ENCODE peak calls at places on chromosomes 7 and 10, in five cellular contexts. J is H1, Y is K562, F is HepG2, T is GM12878. L is an unnamed sample.

GRCh38 chr7:134741901-134742635 is 37.4 kb upstream of the CALD1 start:
- DNase-seq in J (peak), Y (no peak), F (no peak), T (no peak), L (no peak)

GRCh38 chr7:152177696-152178404 is 152.4 kb downstream of the GALNT11 start:
- DNase-seq in J (no peak), Y (no peak), F (no peak), T (no peak), L (no peak)

GRCh38 chr10:31322647-31323046 is 3.6 kb downstream of the ZEB1 start:
- DNase-seq in J (no peak), Y (no peak), F (no peak), T (no peak), L (peak)

GRCh38 chr7:132116369-132116768 is 459.9 kb downstream of the PLXNA4 start:
- DNase-seq in J (no peak), Y (no peak), F (no peak), T (no peak), L (no peak)

GRCh38 chr10:62614389-62615157 is 189.9 kb upstream of the ADO start:
- DNase-seq in J (no peak), Y (no peak), F (no peak), T (peak), L (no peak)

GRCh38 chr10:48523212-48523819 is 81.6 kb downstream of the ARHGAP22 start:
- DNase-seq in J (no peak), Y (peak), F (no peak), T (no peak), L (peak)

GRCh38 chr7:130940326-130940725 is 206.3 kb upstream of the KLF14 start:
- DNase-seq in J (no peak), Y (no peak), F (no peak), T (no peak), L (no peak)

GRCh38 chr7:108132551-108133265 is 2.5 kb upstream of the LAMB4 start:
- DNase-seq in J (no peak), Y (no peak), F (no peak), T (no peak), L (no peak)

DNA sequence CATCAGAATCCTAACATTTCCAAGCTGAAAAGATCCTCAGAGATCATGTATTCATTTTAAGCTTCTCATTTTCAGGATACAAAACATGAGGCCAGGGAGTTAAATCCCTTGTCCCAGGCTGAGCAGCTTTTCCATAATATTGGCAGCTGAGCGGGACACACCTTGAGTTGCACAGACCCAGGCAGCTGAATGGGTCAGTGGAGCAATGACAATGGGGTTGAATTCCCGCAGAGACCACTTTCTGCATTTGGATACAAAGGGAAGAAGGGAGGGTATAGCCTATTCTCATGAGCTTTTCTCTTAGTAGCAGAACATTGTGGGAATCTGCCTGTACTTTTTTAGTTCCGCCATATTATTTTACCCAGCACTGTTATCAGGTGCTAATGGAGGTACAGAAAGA is 49.5 kb downstream of the PRR15 start:
- DNase-seq in J (no peak), Y (no peak), F (no peak), T (no peak), L (no peak)
- H3K9ac ChIP-seq in J (no peak), Y (no peak), F (no peak), T (no peak), L (no peak)

GRCh38 chr7:90272242-90272641 is 27.3 kb downstream of the CFAP69 start:
- DNase-seq in J (no peak), Y (no peak), F (peak), T (no peak), L (no peak)

GRCh38 chr7:90274161-90274560 is 29.2 kb downstream of the CFAP69 start:
- DNase-seq in J (no peak), Y (no peak), F (no peak), T (no peak), L (no peak)

GRCh38 chr7:90269163-90269562 is 24.2 kb downstream of the CFAP69 start:
- DNase-seq in J (no peak), Y (no peak), F (no peak), T (no peak), L (no peak)

GRCh38 chr7:90270431-90271178 is 25.6 kb downstream of the CFAP69 start:
- DNase-seq in J (no peak), Y (no peak), F (peak), T (no peak), L (no peak)

DNA sequence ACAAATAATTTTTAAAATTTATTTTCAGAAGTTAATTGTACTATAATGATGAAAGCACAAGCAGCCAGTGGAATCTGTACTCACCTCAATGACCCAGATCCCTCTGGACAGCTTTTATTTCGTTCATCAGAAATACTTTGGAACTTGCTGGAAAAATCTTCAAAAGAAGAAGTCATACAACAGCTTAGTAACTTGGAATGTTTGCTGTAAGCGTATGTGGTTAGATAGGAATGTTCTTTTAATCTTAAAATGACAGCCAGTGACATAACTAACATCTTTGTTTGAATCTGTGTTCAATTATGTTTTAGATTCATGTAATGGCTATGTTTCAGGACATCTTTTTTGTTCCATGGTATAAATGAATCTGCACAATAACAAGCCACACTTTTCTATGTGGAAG is 26.8 kb downstream of the CFAP69 start:
- DNase-seq in J (no peak), Y (no peak), F (peak), T (no peak), L (no peak)
- TF ChIP-seq TAF1 in J (no peak), Y (no peak), F (no peak), T (no peak), L (peak)

GRCh38 chr10:86189891-86190290 is 176.7 kb downstream of the GRID1 start:
- DNase-seq in J (no peak), Y (no peak), F (no peak), T (no peak), L (no peak)
- TF ChIP-seq SIN3A in J (no peak), Y (no peak), F (no peak), T (no peak), L (no peak)

GRCh38 chr7:75963383-75963995 is 30.9 kb downstream of the TMEM120A start:
- DNase-seq in J (no peak), Y (no peak), F (no peak), T (no peak), L (peak)
- H3K9ac ChIP-seq in J (no peak), Y (peak), F (peak), T (no peak), L (no peak)

GRCh38 chr7:139360948-139361307 is 1.2 kb downstream of the LUC7L2 start:
- DNase-seq in J (no peak), Y (no peak), F (no peak), T (no peak), L (no peak)
- TF ChIP-seq TAF1 in J (no peak), Y (no peak), F (no peak), T (no peak), L (no peak)

GRCh38 chr7:24820730-24821044 is 63.4 kb upstream of the GSDME start:
- DNase-seq in J (no peak), Y (no peak), F (peak), T (no peak), L (no peak)
- TF ChIP-seq SIN3A in J (no peak), Y (no peak), F (no peak), T (no peak), L (no peak)